ENCODE peak calls at places on chromosome 15, in seven cellular contexts. N is lower lobe of right lung, P is PC-3, T is left ventricle myocardium inferior, F is ascending aorta, Z is psoas muscle, O is right lobe of liver. Y is an unnamed sample. For H3K4me1 and H3K9me3, the result is how much of the 10 kb centered on the place peaks cover.

GRCh38 chr15:56251315-56252091 is 7.8 kb upstream of the RFX7 start:
- DNase-seq in N (no peak), P (no peak), T (no peak), F (no peak), Z (no peak), O (no peak), Y (no peak)

GRCh38 chr15:72176155-72176554 is 21.4 kb downstream of the GRAMD2A start:
- DNase-seq in N (no peak), P (no peak), T (no peak), F (no peak), Z (no peak), O (no peak), Y (no peak)

GRCh38 chr15:49188933-49189332 is 18.9 kb downstream of the GALK2 start:
- DNase-seq in N (no peak), P (no peak), T (no peak), F (no peak), Z (no peak), O (no peak), Y (no peak)

GRCh38 chr15:75713338-75713895 is 769 bp upstream of the CSPG4 start:
- DNase-seq in N (no peak), P (no peak), T (no peak), F (no peak), Z (peak), O (peak), Y (peak)

GRCh38 chr15:71114887-71115566 is at the start of gene THSD4:
- DNase-seq in N (peak), P (peak), T (peak), F (peak), Z (peak), O (peak), Y (peak)

GRCh38 chr15:60372756-60373155 is 25.0 kb downstream of the ANXA2 start:
- DNase-seq in N (no peak), P (peak), T (no peak), F (no peak), Z (no peak), O (no peak), Y (no peak)

GRCh38 chr15:56425976-56426375 is 39.0 kb downstream of the MNS1 start:
- DNase-seq in N (no peak), P (no peak), T (no peak), F (no peak), Z (no peak), O (no peak), Y (peak)

GRCh38 chr15:78988361-78988911 is 43.6 kb upstream of the CTSH start:
- DNase-seq in N (peak), P (peak), T (peak), F (peak), Z (peak), O (peak), Y (peak)

GRCh38 chr15:68586274-68586961 is 7.6 kb downstream of the CORO2B start:
- DNase-seq in N (no peak), P (peak), T (no peak), F (peak), Z (no peak), O (peak), Y (no peak)

GRCh38 chr15:91968610-91969009 is 115.1 kb downstream of the SLCO3A1 start:
- DNase-seq in N (no peak), P (no peak), T (no peak), F (no peak), Z (no peak), O (no peak), Y (no peak)

GRCh38 chr15:79329186-79329611 is 18.3 kb downstream of the TMED3 start:
- DNase-seq in N (no peak), P (peak), T (no peak), F (no peak), Z (no peak), O (no peak), Y (no peak)

GRCh38 chr15:85284497-85284896 is 95.9 kb upstream of the AKAP13 start:
- DNase-seq in N (no peak), P (no peak), T (no peak), F (no peak), Z (no peak), O (no peak), Y (no peak)

GRCh38 chr15:66939016-66939415 is 126.4 kb upstream of the SMAD3 start:
- DNase-seq in N (no peak), P (no peak), T (no peak), F (peak), Z (no peak), O (no peak), Y (no peak)

GRCh38 chr15:48696627-48697312 is 51.3 kb upstream of the FBN1 start:
- DNase-seq in N (no peak), P (peak), T (no peak), F (no peak), Z (no peak), O (no peak), Y (no peak)

GRCh38 chr15:88498991-88499390 is 31.5 kb downstream of the MRPS11 start:
- DNase-seq in N (no peak), P (no peak), T (peak), F (no peak), Z (no peak), O (no peak), Y (no peak)

GRCh38 chr15:43317566-43318184 is 12.7 kb downstream of the LCMT2 start:
- DNase-seq in N (no peak), P (no peak), T (no peak), F (no peak), Z (no peak), O (no peak), Y (no peak)

GRCh38 chr15:70251246-70251990 is 153.7 kb upstream of the TLE3 start:
- DNase-seq in N (no peak), P (no peak), T (no peak), F (no peak), Z (peak), O (no peak), Y (no peak)

GRCh38 chr15:86615411-86615810 is 535.7 kb downstream of the AGBL1 start:
- DNase-seq in N (no peak), P (no peak), T (no peak), F (no peak), Z (no peak), O (no peak), Y (no peak)

GRCh38 chr15:69129026-69129385 is 31.4 kb upstream of the GLCE start:
- DNase-seq in N (no peak), P (peak), T (no peak), F (no peak), Z (no peak), O (no peak), Y (no peak)

GRCh38 chr15:79811406-79812405 is 85.1 kb downstream of the MTHFS start:
- DNase-seq in N (peak), P (no peak), T (peak), F (no peak), Z (peak), O (peak), Y (peak)

GRCh38 chr15:88956906-88957305 is 43.7 kb upstream of the MFGE8 start:
- DNase-seq in N (no peak), P (no peak), T (no peak), F (no peak), Z (no peak), O (no peak), Y (no peak)

GRCh38 chr15:51318382-51319150 is 19.8 kb downstream of the CYP19A1 start:
- DNase-seq in N (no peak), P (no peak), T (no peak), F (no peak), Z (no peak), O (no peak), Y (no peak)

GRCh38 chr15:58854598-58854997 is 78.9 kb downstream of the SLTM start:
- DNase-seq in N (no peak), P (no peak), T (no peak), F (no peak), Z (no peak), O (no peak), Y (no peak)

GRCh38 chr15:84988909-84989644 is 7.4 kb downstream of the PDE8A start:
- DNase-seq in N (no peak), P (no peak), T (no peak), F (no peak), Z (no peak), O (no peak), Y (no peak)

GRCh38 chr15:60935130-60935529 is 294.0 kb downstream of the RORA start:
- DNase-seq in N (no peak), P (no peak), T (no peak), F (no peak), Z (no peak), O (no peak), Y (no peak)

GRCh38 chr15:41866263-41866703 is 27.6 kb downstream of the SPTBN5 start:
- DNase-seq in N (no peak), P (no peak), T (no peak), F (no peak), Z (no peak), O (no peak), Y (no peak)

GRCh38 chr15:63881431-63881830 is 47.7 kb upstream of the HERC1 start:
- DNase-seq in N (no peak), P (no peak), T (no peak), F (no peak), Z (no peak), O (no peak), Y (no peak)

GRCh38 chr15:60328852-60329443 is 68.8 kb downstream of the ANXA2 start:
- DNase-seq in N (no peak), P (peak), T (no peak), F (no peak), Z (no peak), O (no peak), Y (peak)

DNA sequence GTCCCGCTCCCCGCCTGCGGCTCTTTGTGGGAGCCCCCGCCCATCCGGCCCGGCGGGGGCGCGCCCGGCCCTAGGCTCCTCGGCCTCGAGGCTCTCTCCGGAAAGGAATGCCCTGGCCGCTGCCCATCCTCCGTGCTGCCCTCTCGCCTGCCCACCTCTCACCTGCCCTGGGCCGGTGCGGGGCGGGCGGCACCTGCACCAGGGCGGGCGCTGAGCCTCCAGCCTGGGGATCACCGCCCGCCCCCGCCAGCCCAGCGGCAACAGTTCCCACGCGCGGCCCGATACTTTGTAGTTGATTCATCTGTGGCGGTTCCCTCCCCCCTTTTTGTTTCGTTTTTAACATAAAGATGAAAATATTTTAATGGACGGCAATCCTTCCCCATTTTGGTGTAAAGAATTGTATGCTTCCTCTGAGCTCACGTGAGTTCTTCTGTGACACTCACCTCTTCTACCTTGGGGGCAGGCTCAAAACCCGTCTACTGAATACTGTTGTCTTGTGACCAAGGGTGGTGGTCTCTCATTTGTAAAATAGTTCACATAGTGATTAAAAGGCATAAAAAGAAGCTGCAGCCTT is 1.9 kb downstream of the KLF13 start:
- DNase-seq in N (peak), P (peak), T (peak), F (no peak), Z (no peak), O (no peak), Y (no peak)
- H3K4me1 ChIP-seq in N (half or more), P (under half), T (half or more), F (under half), Z (half or more), O (half or more), Y (under half)

GRCh38 chr15:100204211-100204610 is 137.6 kb downstream of the ADAMTS17 start:
- DNase-seq in N (no peak), P (no peak), T (no peak), F (peak), Z (no peak), O (no peak), Y (no peak)

GRCh38 chr15:100199711-100200286 is 142.0 kb downstream of the ADAMTS17 start:
- DNase-seq in N (no peak), P (no peak), T (no peak), F (no peak), Z (peak), O (no peak), Y (no peak)

GRCh38 chr15:100200287-100200772 is 141.4 kb downstream of the ADAMTS17 start:
- DNase-seq in N (no peak), P (no peak), T (no peak), F (no peak), Z (no peak), O (no peak), Y (no peak)

GRCh38 chr15:100202309-100202943 is 139.3 kb downstream of the ADAMTS17 start:
- DNase-seq in N (no peak), P (peak), T (no peak), F (no peak), Z (no peak), O (no peak), Y (no peak)

DNA sequence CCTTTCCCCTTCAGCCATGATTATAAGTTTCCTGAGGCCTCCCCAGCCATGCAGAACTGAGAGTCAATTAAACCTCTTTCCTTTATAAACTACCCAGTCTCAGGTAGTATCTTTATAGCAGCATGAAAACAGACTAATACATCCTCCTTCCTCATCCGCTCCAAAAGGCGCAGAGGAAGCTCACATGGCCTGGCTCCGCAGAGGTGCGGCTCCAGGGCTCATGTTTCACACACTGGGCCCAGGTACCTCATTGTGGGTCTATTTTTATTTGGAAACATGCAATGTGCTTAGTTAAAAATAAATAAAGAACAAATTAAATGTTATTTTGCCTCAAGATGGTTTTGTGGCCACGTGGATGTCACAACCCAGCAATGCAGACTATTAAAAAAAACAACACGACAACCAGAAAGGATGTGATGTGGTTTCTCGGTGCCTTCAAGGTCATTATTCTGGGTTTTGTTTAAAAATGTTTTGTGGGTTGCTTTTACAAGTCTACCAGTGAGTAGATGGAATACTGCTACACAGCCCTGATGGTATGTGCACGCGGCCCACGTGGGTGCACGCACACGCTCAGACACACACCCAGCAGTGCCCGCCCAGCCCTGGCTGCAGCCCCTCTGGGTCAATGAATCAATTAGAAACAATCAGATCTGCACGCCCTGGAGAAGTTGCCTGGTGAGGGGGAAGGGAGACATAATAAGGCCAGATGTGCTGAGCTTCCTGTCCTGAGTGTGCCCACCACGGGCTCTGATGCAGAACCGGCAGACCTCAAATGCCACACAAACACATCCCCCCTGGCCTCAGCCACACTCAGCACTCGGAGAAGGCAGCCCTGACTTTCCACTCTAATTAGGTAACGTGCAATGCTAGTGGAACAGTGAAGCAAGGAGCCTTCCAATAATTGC is 140.1 kb downstream of the ADAMTS17 start:
- DNase-seq in N (no peak), P (no peak), T (no peak), F (no peak), Z (no peak), O (no peak), Y (no peak)
- H3K27ac ChIP-seq in N (no peak), P (no peak), T (no peak), F (no peak), Z (no peak), O (no peak), Y (no peak)

GRCh38 chr15:24150542-24150941 is 463.4 kb upstream of the NDN start:
- DNase-seq in N (no peak), P (no peak), T (no peak), F (no peak), Z (no peak), O (no peak), Y (no peak)
- H3K9me3 ChIP-seq in N (under half), P (under half), T (under half), F (under half), Z (under half), O (under half), Y (under half)

GRCh38 chr15:57746752-57747151 is 40.2 kb downstream of the POLR2M start:
- DNase-seq in N (no peak), P (no peak), T (no peak), F (no peak), Z (no peak), O (no peak), Y (no peak)

GRCh38 chr15:57752840-57753239 is 46.3 kb downstream of the POLR2M start:
- DNase-seq in N (no peak), P (no peak), T (no peak), F (no peak), Z (no peak), O (no peak), Y (no peak)

GRCh38 chr15:57752426-57752825 is 45.9 kb downstream of the POLR2M start:
- DNase-seq in N (no peak), P (no peak), T (peak), F (no peak), Z (peak), O (peak), Y (peak)

GRCh38 chr15:57747206-57747605 is 40.7 kb downstream of the POLR2M start:
- DNase-seq in N (peak), P (no peak), T (no peak), F (no peak), Z (peak), O (no peak), Y (no peak)

DNA sequence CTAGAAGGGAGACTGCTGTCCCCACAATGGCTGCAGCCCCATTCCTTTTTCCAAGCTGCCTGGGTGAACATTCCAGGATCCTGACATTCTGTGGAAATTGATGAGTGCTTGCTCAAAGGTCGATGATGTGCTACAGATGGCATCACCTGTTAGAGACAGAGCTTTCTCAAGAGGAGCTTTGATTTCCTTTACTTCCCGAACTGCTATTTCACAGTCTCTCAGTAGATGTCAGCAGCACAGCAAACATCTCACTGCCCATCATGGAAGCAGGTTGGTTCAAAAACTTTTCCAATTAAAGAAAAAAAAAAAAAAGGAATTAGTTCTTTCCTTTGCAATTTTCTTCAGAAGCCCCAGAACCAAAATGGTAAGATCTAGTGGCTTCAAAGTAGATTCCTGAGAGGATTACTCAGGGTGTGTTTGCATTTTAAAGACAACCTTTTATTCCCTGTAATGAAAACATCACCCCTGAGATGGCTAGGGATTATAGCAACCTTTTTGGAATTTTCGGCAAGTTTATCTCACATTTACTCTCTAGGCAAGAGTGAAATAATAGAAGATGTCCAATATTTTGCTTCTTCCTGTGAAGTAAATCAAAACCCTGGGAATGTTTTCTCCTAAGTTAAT is 44.8 kb downstream of the POLR2M start:
- DNase-seq in N (no peak), P (peak), T (no peak), F (no peak), Z (no peak), O (no peak), Y (peak)
- H3K4me1 ChIP-seq in N (under half), P (under half), T (under half), F (under half), Z (under half), O (under half), Y (under half)

GRCh38 chr15:37109151-37109912 is 9.0 kb upstream of the MEIS2 start:
- DNase-seq in N (no peak), P (no peak), T (no peak), F (no peak), Z (no peak), O (no peak), Y (no peak)
- H3K27ac ChIP-seq in N (no peak), P (no peak), T (peak), F (no peak), Z (no peak), O (no peak), Y (no peak)

GRCh38 chr15:26314577-26314976 is 451.4 kb upstream of the ATP10A start:
- DNase-seq in N (no peak), P (no peak), T (no peak), F (no peak), Z (no peak), O (no peak), Y (no peak)
- H3K9me3 ChIP-seq in N (under half), P (under half), T (under half), F (under half), Z (under half), O (under half), Y (under half)

Y was measured in SJCRH30.